ENCODE peak calls at places on chromosomes 2 and 18, in six cellular contexts. One of them, this sample, is unnamed.

GRCh38 chr2:191462370-191462769 is 215.6 kb upstream of the NABP1 start:
- DNase-seq in transverse colon: peak
- DNase-seq in GM13977: no peak
- DNase-seq in cardiac muscle cell: no peak
- DNase-seq in AG09319: no peak
- DNase-seq in mucosa of descending colon: peak
- DNase-seq in this sample: no peak

GRCh38 chr2:26432856-26433255 is 31.1 kb downstream of the DRC1 start:
- DNase-seq in AG09319: no peak
- DNase-seq in mucosa of descending colon: no peak
- DNase-seq in cardiac muscle cell: no peak
- DNase-seq in GM13977: no peak
- DNase-seq in transverse colon: no peak
- DNase-seq in this sample: no peak

GRCh38 chr2:109013046-109013445 is 24.0 kb upstream of the EDAR start:
- DNase-seq in GM13977: no peak
- DNase-seq in AG09319: no peak
- DNase-seq in cardiac muscle cell: no peak
- DNase-seq in mucosa of descending colon: no peak
- DNase-seq in transverse colon: peak
- DNase-seq in this sample: no peak

GRCh38 chr18:8238507-8238906 is 370.7 kb upstream of the RAB12 start:
- DNase-seq in cardiac muscle cell: no peak
- DNase-seq in transverse colon: no peak
- DNase-seq in mucosa of descending colon: no peak
- DNase-seq in GM13977: no peak
- DNase-seq in AG09319: no peak
- DNase-seq in this sample: no peak

GRCh38 chr2:137924019-137924418 is 40.3 kb upstream of the HNMT start:
- DNase-seq in AG09319: no peak
- DNase-seq in cardiac muscle cell: no peak
- DNase-seq in GM13977: no peak
- DNase-seq in mucosa of descending colon: no peak
- DNase-seq in transverse colon: no peak
- DNase-seq in this sample: no peak

GRCh38 chr2:221571391-221572179 is 519 bp downstream of the EPHA4 start:
- DNase-seq in AG09319: no peak
- DNase-seq in mucosa of descending colon: peak
- DNase-seq in transverse colon: peak
- DNase-seq in cardiac muscle cell: peak
- DNase-seq in GM13977: peak
- DNase-seq in this sample: peak

GRCh38 chr2:145561152-145561551 is 1041.2 kb upstream of the ZEB2 start:
- DNase-seq in mucosa of descending colon: no peak
- DNase-seq in AG09319: no peak
- DNase-seq in GM13977: no peak
- DNase-seq in transverse colon: no peak
- DNase-seq in cardiac muscle cell: no peak
- DNase-seq in this sample: no peak

GRCh38 chr2:178804791-178805190 is 2.4 kb downstream of the TTN start:
- DNase-seq in GM13977: peak
- DNase-seq in transverse colon: no peak
- DNase-seq in cardiac muscle cell: peak
- DNase-seq in mucosa of descending colon: no peak
- DNase-seq in AG09319: no peak
- DNase-seq in this sample: peak

GRCh38 chr2:191521608-191522208 is 156.2 kb upstream of the NABP1 start:
- DNase-seq in transverse colon: no peak
- DNase-seq in cardiac muscle cell: peak
- DNase-seq in mucosa of descending colon: no peak
- DNase-seq in AG09319: no peak
- DNase-seq in GM13977: peak
- DNase-seq in this sample: peak

GRCh38 chr2:240926516-240927389 is 20.6 kb downstream of the CROCC2 start:
- DNase-seq in transverse colon: peak
- DNase-seq in AG09319: no peak
- DNase-seq in GM13977: no peak
- DNase-seq in cardiac muscle cell: peak
- DNase-seq in mucosa of descending colon: no peak
- DNase-seq in this sample: no peak

GRCh38 chr2:9307505-9307904 is 100.9 kb downstream of the ASAP2 start:
- DNase-seq in AG09319: no peak
- DNase-seq in cardiac muscle cell: no peak
- DNase-seq in transverse colon: no peak
- DNase-seq in mucosa of descending colon: no peak
- DNase-seq in GM13977: no peak
- DNase-seq in this sample: no peak

GRCh38 chr2:230774348-230774951 is 61.8 kb downstream of the CAB39 start:
- DNase-seq in AG09319: no peak
- DNase-seq in GM13977: no peak
- DNase-seq in mucosa of descending colon: no peak
- DNase-seq in cardiac muscle cell: no peak
- DNase-seq in transverse colon: no peak
- DNase-seq in this sample: no peak

GRCh38 chr2:221527759-221528444 is 44.2 kb downstream of the EPHA4 start:
- DNase-seq in AG09319: no peak
- DNase-seq in transverse colon: peak
- DNase-seq in cardiac muscle cell: no peak
- DNase-seq in GM13977: no peak
- DNase-seq in mucosa of descending colon: peak
- DNase-seq in this sample: no peak

GRCh38 chr18:25560369-25560768 is 208.4 kb upstream of the ZNF521 start:
- DNase-seq in GM13977: no peak
- DNase-seq in transverse colon: no peak
- DNase-seq in mucosa of descending colon: peak
- DNase-seq in cardiac muscle cell: no peak
- DNase-seq in AG09319: peak
- DNase-seq in this sample: no peak

GRCh38 chr2:149451417-149452165 is 121.2 kb downstream of the LYPD6 start:
- DNase-seq in mucosa of descending colon: no peak
- DNase-seq in transverse colon: no peak
- DNase-seq in AG09319: no peak
- DNase-seq in GM13977: no peak
- DNase-seq in cardiac muscle cell: no peak
- DNase-seq in this sample: no peak

GRCh38 chr2:128642801-128643200 is 324.1 kb upstream of the HS6ST1 start:
- DNase-seq in transverse colon: no peak
- DNase-seq in AG09319: no peak
- DNase-seq in GM13977: no peak
- DNase-seq in cardiac muscle cell: no peak
- DNase-seq in mucosa of descending colon: no peak
- DNase-seq in this sample: no peak

GRCh38 chr2:50752228-50752627 is 279.7 kb downstream of the NRXN1 start:
- DNase-seq in AG09319: no peak
- DNase-seq in transverse colon: no peak
- DNase-seq in cardiac muscle cell: no peak
- DNase-seq in mucosa of descending colon: no peak
- DNase-seq in GM13977: no peak
- DNase-seq in this sample: no peak

GRCh38 chr18:76231402-76231801 is 263.6 kb downstream of the ZNF516 start:
- DNase-seq in transverse colon: no peak
- DNase-seq in cardiac muscle cell: no peak
- DNase-seq in AG09319: no peak
- DNase-seq in GM13977: no peak
- DNase-seq in mucosa of descending colon: no peak
- DNase-seq in this sample: no peak

GRCh38 chr2:11583840-11584529 is 50.1 kb downstream of the GREB1 start:
- DNase-seq in mucosa of descending colon: peak
- DNase-seq in AG09319: peak
- DNase-seq in transverse colon: peak
- DNase-seq in cardiac muscle cell: peak
- DNase-seq in GM13977: peak
- DNase-seq in this sample: peak

GRCh38 chr2:34161546-34161945 is 562.4 kb upstream of the FAM98A start:
- DNase-seq in mucosa of descending colon: no peak
- DNase-seq in transverse colon: no peak
- DNase-seq in GM13977: no peak
- DNase-seq in AG09319: no peak
- DNase-seq in cardiac muscle cell: no peak
- DNase-seq in this sample: no peak

GRCh38 chr2:216985658-216986141 is 125.8 kb upstream of the TNP1 start:
- DNase-seq in cardiac muscle cell: no peak
- DNase-seq in AG09319: no peak
- DNase-seq in transverse colon: no peak
- DNase-seq in mucosa of descending colon: no peak
- DNase-seq in GM13977: no peak
- DNase-seq in this sample: no peak

GRCh38 chr2:3626817-3627499 is 31.0 kb upstream of the ALLC start:
- DNase-seq in GM13977: no peak
- DNase-seq in transverse colon: no peak
- DNase-seq in cardiac muscle cell: no peak
- DNase-seq in mucosa of descending colon: no peak
- DNase-seq in AG09319: no peak
- DNase-seq in this sample: no peak
- TF ChIP-seq CTCF in GM13977: no peak
- TF ChIP-seq CTCF in transverse colon: no peak
- TF ChIP-seq CTCF in cardiac muscle cell: peak
- TF ChIP-seq CTCF in mucosa of descending colon: no peak
- TF ChIP-seq CTCF in AG09319: no peak
- TF ChIP-seq CTCF in this sample: no peak

GRCh38 chr2:64975232-64975791 is 13.9 kb upstream of the SLC1A4 start:
- DNase-seq in transverse colon: no peak
- DNase-seq in mucosa of descending colon: no peak
- DNase-seq in AG09319: no peak
- DNase-seq in cardiac muscle cell: no peak
- DNase-seq in GM13977: no peak
- DNase-seq in this sample: no peak

GRCh38 chr2:64980192-64980591 is 9.0 kb upstream of the SLC1A4 start:
- DNase-seq in AG09319: no peak
- DNase-seq in mucosa of descending colon: no peak
- DNase-seq in transverse colon: no peak
- DNase-seq in cardiac muscle cell: no peak
- DNase-seq in GM13977: no peak
- DNase-seq in this sample: no peak

GRCh38 chr2:64979744-64980143 is 9.5 kb upstream of the SLC1A4 start:
- DNase-seq in transverse colon: no peak
- DNase-seq in cardiac muscle cell: no peak
- DNase-seq in AG09319: no peak
- DNase-seq in mucosa of descending colon: no peak
- DNase-seq in GM13977: no peak
- DNase-seq in this sample: no peak

GRCh38 chr2:64976276-64976675 is 12.9 kb upstream of the SLC1A4 start:
- DNase-seq in GM13977: no peak
- DNase-seq in cardiac muscle cell: no peak
- DNase-seq in mucosa of descending colon: no peak
- DNase-seq in AG09319: no peak
- DNase-seq in transverse colon: no peak
- DNase-seq in this sample: no peak

DNA sequence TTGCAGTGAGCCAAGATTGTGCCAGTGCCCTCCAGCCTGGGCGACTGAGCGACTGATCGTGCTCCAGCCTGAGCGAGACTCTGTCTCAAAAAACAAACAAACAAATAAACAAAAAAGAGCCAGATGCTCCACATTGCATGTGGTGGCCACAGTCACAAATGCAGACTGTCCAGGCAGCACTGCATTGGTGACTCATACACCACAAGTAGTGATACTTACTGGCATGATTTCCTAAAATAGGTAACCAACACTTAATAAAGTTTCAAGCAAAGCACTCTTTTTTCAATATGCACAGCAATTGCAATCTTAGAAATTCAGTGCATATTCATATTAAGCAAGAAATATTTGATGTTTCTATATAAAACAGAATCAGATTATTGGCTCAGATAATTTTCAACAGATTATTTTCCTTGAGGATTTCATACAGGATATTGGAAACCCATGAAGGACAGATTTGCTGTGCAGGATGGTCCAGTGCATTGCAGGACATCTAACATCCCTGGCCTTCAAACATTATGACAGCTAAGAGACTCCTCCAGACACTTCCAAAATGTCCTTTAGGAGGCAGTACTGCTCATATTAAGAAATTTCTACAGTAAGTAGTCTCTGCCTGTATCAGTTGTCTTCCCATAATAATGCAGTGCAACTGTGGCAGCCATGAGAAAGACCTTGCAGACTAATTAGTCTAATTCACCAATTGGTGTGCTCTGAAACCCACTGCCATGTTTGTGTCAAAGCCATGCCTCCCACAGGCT is 10.5 kb upstream of the SLC1A4 start:
- DNase-seq in GM13977: no peak
- DNase-seq in mucosa of descending colon: no peak
- DNase-seq in transverse colon: no peak
- DNase-seq in cardiac muscle cell: no peak
- DNase-seq in AG09319: no peak
- DNase-seq in this sample: peak
- TF ChIP-seq CTCF in GM13977: no peak
- TF ChIP-seq CTCF in mucosa of descending colon: no peak
- TF ChIP-seq CTCF in transverse colon: no peak
- TF ChIP-seq CTCF in cardiac muscle cell: peak
- TF ChIP-seq CTCF in AG09319: no peak
- TF ChIP-seq CTCF in this sample: peak

DNA sequence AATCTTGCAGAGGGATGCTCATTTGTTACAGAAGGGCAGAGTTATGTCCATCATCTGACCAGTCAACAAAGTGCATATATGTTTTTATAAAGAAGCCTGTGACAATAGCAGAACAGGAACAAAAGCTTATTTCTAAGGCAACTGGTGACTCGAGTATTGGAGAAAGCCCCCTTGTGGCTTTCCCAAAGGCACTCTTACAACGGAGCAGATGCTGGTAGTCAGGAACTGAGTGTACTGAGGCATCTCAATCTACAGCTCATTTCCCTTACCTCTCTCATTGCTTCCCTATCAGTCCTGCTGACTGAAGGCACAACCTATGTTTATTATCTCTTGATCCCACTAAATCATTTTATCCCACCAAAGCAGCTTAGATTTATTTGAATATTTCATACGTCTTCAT is 557.1 kb upstream of the CHAC2 start:
- DNase-seq in transverse colon: no peak
- DNase-seq in mucosa of descending colon: no peak
- DNase-seq in GM13977: no peak
- DNase-seq in AG09319: no peak
- DNase-seq in cardiac muscle cell: peak
- DNase-seq in this sample: no peak
- TF ChIP-seq CTCF in transverse colon: no peak
- TF ChIP-seq CTCF in mucosa of descending colon: no peak
- TF ChIP-seq CTCF in GM13977: no peak
- TF ChIP-seq CTCF in AG09319: peak
- TF ChIP-seq CTCF in cardiac muscle cell: no peak
- TF ChIP-seq CTCF in this sample: no peak

DNA sequence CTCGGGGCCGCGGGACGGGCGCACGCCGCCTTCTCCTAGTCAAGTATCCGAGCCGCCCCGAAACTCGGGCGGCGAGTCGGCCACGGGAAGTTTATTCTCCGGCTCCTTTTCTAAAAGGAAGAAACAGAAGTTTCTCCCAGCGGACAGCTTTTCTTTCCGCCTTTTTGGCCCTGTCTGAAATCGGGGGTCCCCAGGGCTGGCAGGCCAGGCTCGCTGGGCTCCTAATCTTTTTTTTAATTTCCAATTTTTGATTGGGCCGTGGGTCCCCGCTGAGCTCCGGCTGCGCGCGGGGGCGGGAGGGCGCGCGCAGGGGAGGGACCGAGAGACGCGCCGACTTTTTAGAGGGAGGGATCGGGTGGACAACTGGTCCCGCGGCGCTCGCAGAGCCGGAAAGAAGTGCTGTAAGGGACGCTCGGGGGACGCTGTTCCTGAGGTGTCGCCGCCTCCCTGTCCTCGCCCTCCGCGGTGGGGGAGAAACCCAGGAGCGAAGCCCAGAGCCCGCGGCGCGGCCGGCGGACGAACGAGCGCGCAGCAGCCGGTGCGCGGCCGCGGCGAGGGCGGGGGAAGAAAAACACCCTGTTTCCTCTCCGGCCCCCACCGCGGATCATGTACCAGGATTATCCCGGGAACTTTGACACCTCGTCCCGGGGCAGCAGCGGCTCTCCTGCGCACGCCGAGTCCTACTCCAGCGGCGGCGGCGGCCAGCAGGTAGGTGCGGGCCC is 618 bp downstream of the FOSL2 start:
- DNase-seq in cardiac muscle cell: peak
- DNase-seq in mucosa of descending colon: peak
- DNase-seq in transverse colon: peak
- DNase-seq in AG09319: no peak
- DNase-seq in GM13977: peak
- DNase-seq in this sample: peak
- TF ChIP-seq CTCF in cardiac muscle cell: no peak
- TF ChIP-seq CTCF in mucosa of descending colon: no peak
- TF ChIP-seq CTCF in transverse colon: no peak
- TF ChIP-seq CTCF in AG09319: no peak
- TF ChIP-seq CTCF in GM13977: no peak
- TF ChIP-seq CTCF in this sample: no peak